ENCODE peak calls at places on chromosomes 1 and 21, in six cellular contexts. E is K562, C is HepG2, M is A549, R is SK-N-SH, S is GM12878. D is an unnamed sample.

GRCh38 chr1:61247881-61248752 is 165.8 kb downstream of the NFIA start:
- DNase-seq in E (no peak), C (no peak), M (no peak), R (no peak), S (no peak), D (no peak)

GRCh38 chr1:22508991-22509390 is 54.3 kb upstream of the EPHA8 start:
- DNase-seq in E (no peak), C (no peak), M (no peak), R (no peak), S (no peak), D (no peak)

GRCh38 chr1:224498574-224499170 is 64.1 kb upstream of the WDR26 start:
- DNase-seq in E (no peak), C (no peak), M (no peak), R (no peak), S (no peak), D (peak; percentile 76)

GRCh38 chr1:57986432-57986831 is 560.1 kb downstream of the OMA1 start:
- DNase-seq in E (no peak), C (no peak), M (no peak), R (no peak), S (no peak), D (no peak)

GRCh38 chr1:91827094-91828006 is 58.6 kb downstream of the TGFBR3 start:
- DNase-seq in E (no peak), C (peak; percentile 99), M (peak; percentile 76), R (no peak), S (no peak), D (no peak)

GRCh38 chr1:58249729-58250586 is 296.6 kb downstream of the OMA1 start:
- DNase-seq in E (peak; percentile 9), C (peak; percentile 20), M (no peak), R (peak; percentile 84), S (no peak), D (peak; percentile 11)

GRCh38 chr21:44531606-44532128 is 8.3 kb downstream of the KRTAP10-1 start:
- DNase-seq in E (no peak), C (no peak), M (no peak), R (no peak), S (no peak), D (no peak)

GRCh38 chr1:232590742-232591082 is 39.2 kb downstream of the SIPA1L2 start:
- DNase-seq in E (no peak), C (no peak), M (no peak), R (no peak), S (no peak), D (no peak)

GRCh38 chr1:75133754-75134655 is at the start of gene LHX8:
- DNase-seq in E (no peak), C (no peak), M (peak; percentile 20), R (no peak), S (no peak), D (no peak)

GRCh38 chr1:41713557-41714327 is 205.0 kb downstream of the HIVEP3 start:
- DNase-seq in E (no peak), C (no peak), M (peak; percentile 17), R (peak; percentile 74), S (no peak), D (peak; percentile 92)

GRCh38 chr1:223641523-223642039 is 23.9 kb downstream of the CAPN8 start:
- DNase-seq in E (no peak), C (no peak), M (no peak), R (no peak), S (no peak), D (no peak)

GRCh38 chr1:243473281-243474210 is 217.7 kb downstream of the SDCCAG8 start:
- DNase-seq in E (no peak), C (no peak), M (no peak), R (no peak), S (no peak), D (peak; percentile 47)

GRCh38 chr1:40829631-40830245 is 32.4 kb downstream of the CITED4 start:
- DNase-seq in E (no peak), C (no peak), M (no peak), R (no peak), S (no peak), D (no peak)

GRCh38 chr1:67818162-67818561 is 15.1 kb downstream of the GNG12 start:
- DNase-seq in E (no peak), C (no peak), M (no peak), R (no peak), S (no peak), D (no peak)

GRCh38 chr1:205921559-205921887 is 21.7 kb downstream of the SLC26A9 start:
- DNase-seq in E (no peak), C (no peak), M (no peak), R (no peak), S (no peak), D (no peak)

GRCh38 chr21:15289896-15290841 is 225.4 kb upstream of the NRIP1 start:
- DNase-seq in E (peak; percentile 52), C (peak; percentile 22), M (no peak), R (peak; percentile 58), S (no peak), D (no peak)

GRCh38 chr1:179091691-179092165 is 9.9 kb downstream of the TOR3A start:
- DNase-seq in E (no peak), C (peak; percentile 62), M (peak; percentile 44), R (no peak), S (no peak), D (peak; percentile 63)

GRCh38 chr1:15353839-15354579 is 55.7 kb upstream of the EFHD2 start:
- DNase-seq in E (no peak), C (peak; percentile 43), M (peak; percentile 81), R (peak; percentile 49), S (no peak), D (peak; percentile 38)

GRCh38 chr1:65075123-65075976 is 72.7 kb upstream of the AK4 start:
- DNase-seq in E (peak; percentile 67), C (peak; percentile 57), M (peak; percentile 66), R (peak; percentile 62), S (no peak), D (peak; percentile 67)

GRCh38 chr1:206509612-206510257 is 2.4 kb downstream of the RASSF5 start:
- DNase-seq in E (no peak), C (peak; percentile 52), M (no peak), R (no peak), S (no peak), D (no peak)

GRCh38 chr1:240500681-240501080 is 111.3 kb downstream of the GREM2 start:
- DNase-seq in E (no peak), C (no peak), M (no peak), R (no peak), S (no peak), D (no peak)

GRCh38 chr1:215022723-215023122 is 59.8 kb upstream of the KCNK2 start:
- DNase-seq in E (no peak), C (no peak), M (no peak), R (no peak), S (no peak), D (peak; percentile 85)

GRCh38 chr1:226712779-226713420 is 26.2 kb downstream of the ITPKB start:
- DNase-seq in E (no peak), C (no peak), M (no peak), R (no peak), S (no peak), D (no peak)

GRCh38 chr1:185816460-185816859 is 82.3 kb downstream of the HMCN1 start:
- DNase-seq in E (no peak), C (no peak), M (no peak), R (no peak), S (no peak), D (peak; percentile 47)

GRCh38 chr1:29698033-29698432 is 461.7 kb downstream of the PTPRU start:
- DNase-seq in E (peak; percentile 73), C (peak; percentile 10), M (peak; percentile 36), R (peak; percentile 65), S (no peak), D (peak; percentile 59)

GRCh38 chr1:183804916-183805734 is at the start of gene RGL1:
- DNase-seq in E (no peak), C (peak; percentile 61), M (peak; percentile 51), R (peak; percentile 82), S (no peak), D (peak; percentile 75)

GRCh38 chr1:166307261-166308188 is 140.7 kb upstream of the FAM78B start:
- DNase-seq in E (no peak), C (no peak), M (no peak), R (peak; percentile 46), S (no peak), D (no peak)

GRCh38 chr1:236705771-236706565 is 19.7 kb downstream of the ACTN2 start:
- DNase-seq in E (no peak), C (no peak), M (no peak), R (peak; percentile 42), S (no peak), D (no peak)

GRCh38 chr21:39776589-39776988 is 31.6 kb downstream of the IGSF5 start:
- DNase-seq in E (no peak), C (no peak), M (no peak), R (no peak), S (no peak), D (no peak)

GRCh38 chr1:91884459-91885290 is 1.3 kb downstream of the TGFBR3 start:
- DNase-seq in E (peak; percentile 18), C (peak; percentile 43), M (peak; percentile 20), R (peak; percentile 19), S (no peak), D (peak; percentile 24)

GRCh38 chr21:37829447-37829846 is 86.8 kb downstream of the KCNJ6 start:
- DNase-seq in E (no peak), C (peak; percentile 23), M (peak; percentile 52), R (no peak), S (no peak), D (peak; percentile 70)
- TF ChIP-seq SMC3 in E (no peak), C (no peak), M (no peak), R (no peak), S (no peak), D (no peak)

GRCh38 chr21:46244602-46245001 is 16.0 kb upstream of the LSS start:
- DNase-seq in E (no peak), C (no peak), M (no peak), R (no peak), S (no peak), D (no peak)
- TF ChIP-seq SMC3 in E (no peak), C (no peak), M (no peak), R (no peak), S (no peak), D (no peak)

GRCh38 chr1:182299728-182300581 is 91.6 kb downstream of the GLUL start:
- DNase-seq in E (peak; percentile 98), C (peak; percentile 78), M (no peak), R (peak; percentile 23), S (no peak), D (no peak)
- TF ChIP-seq SMC3 in E (no peak), C (peak; percentile 13), M (no peak), R (no peak), S (no peak), D (no peak)

DNA sequence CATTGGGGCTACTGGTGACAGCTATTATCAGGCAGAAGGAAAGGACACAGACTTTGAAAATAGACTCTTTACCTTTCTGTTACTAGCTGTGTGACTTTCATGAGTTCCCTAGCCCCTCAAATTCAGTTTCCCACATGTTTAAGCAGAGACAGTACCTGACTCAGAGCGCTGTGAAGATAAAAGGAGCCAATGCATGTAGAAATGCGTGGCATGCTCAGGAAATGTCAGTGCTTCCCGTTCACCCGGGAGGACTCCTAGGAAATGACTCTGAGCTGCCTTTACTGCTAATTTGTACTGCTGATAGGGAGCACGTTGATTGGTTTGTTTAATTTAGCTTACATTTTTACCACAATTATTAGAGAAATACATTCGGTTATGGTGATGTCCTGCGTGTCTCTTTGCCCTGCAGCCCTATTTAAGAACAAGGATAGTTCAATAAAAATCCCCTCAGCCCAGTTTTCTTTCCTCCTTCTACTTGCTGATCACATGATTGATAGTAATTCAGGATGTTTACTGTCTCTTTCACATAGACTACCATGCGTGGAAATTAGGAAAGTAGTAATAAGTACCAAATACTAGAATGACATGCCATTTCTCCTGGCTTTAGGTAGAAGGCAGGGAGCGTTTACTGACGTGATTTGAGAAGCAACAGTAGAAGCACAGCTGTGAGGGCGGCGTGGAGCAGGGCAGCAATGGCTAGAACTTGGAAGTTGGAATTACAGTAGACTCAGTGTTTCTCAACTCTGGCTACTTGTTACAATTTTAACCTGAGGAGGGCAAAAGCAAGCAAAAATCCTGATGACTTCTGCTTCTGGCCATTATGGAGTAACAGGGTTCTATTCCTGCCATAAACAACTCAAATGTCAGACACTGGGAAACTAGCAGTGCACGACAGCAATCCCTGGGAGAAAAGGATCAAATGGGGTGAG is 15.9 kb downstream of the PDIK1L start:
- DNase-seq in E (no peak), C (no peak), M (no peak), R (no peak), S (no peak), D (no peak)
- TF ChIP-seq SMC3 in E (no peak), C (no peak), M (no peak), R (no peak), S (no peak), D (no peak)

D was measured in IMR-90.